ENCODE peak calls at places on chromosomes 12 and 14, in four cellular contexts. One of them, this sample, is unnamed.

GRCh38 chr12:25840678-25841077 is 117.8 kb upstream of the RASSF8 start:
- DNase-seq in AG09309: peak
- DNase-seq in A549: no peak
- DNase-seq in adrenal gland: no peak
- DNase-seq in this sample: peak

GRCh38 chr12:89947437-89948265 is 239.0 kb upstream of the ATP2B1 start:
- DNase-seq in AG09309: peak
- DNase-seq in A549: peak
- DNase-seq in adrenal gland: peak
- DNase-seq in this sample: peak

GRCh38 chr12:88225776-88226175 is 83.7 kb downstream of the TMTC3 start:
- DNase-seq in AG09309: no peak
- DNase-seq in A549: no peak
- DNase-seq in adrenal gland: no peak
- DNase-seq in this sample: no peak

GRCh38 chr14:98909251-98909944 is 362.6 kb downstream of the BCL11B start:
- DNase-seq in AG09309: no peak
- DNase-seq in A549: peak
- DNase-seq in adrenal gland: no peak
- DNase-seq in this sample: no peak

GRCh38 chr14:44162197-44162596 is 344.9 kb downstream of the FSCB start:
- DNase-seq in AG09309: no peak
- DNase-seq in A549: no peak
- DNase-seq in adrenal gland: no peak
- DNase-seq in this sample: no peak

GRCh38 chr12:102462386-102462785 is 18.0 kb downstream of the IGF1 start:
- DNase-seq in AG09309: peak
- DNase-seq in A549: no peak
- DNase-seq in adrenal gland: no peak
- DNase-seq in this sample: peak

GRCh38 chr12:81596558-81596957 is 162.6 kb downstream of the PPFIA2 start:
- DNase-seq in AG09309: no peak
- DNase-seq in A549: no peak
- DNase-seq in adrenal gland: no peak
- DNase-seq in this sample: no peak

GRCh38 chr12:58781609-58782008 is 138.7 kb downstream of the LRIG3 start:
- DNase-seq in AG09309: no peak
- DNase-seq in A549: no peak
- DNase-seq in adrenal gland: no peak
- DNase-seq in this sample: no peak

GRCh38 chr12:93591137-93591868 is 18.8 kb downstream of the SOCS2 start:
- DNase-seq in AG09309: peak
- DNase-seq in A549: peak
- DNase-seq in adrenal gland: peak
- DNase-seq in this sample: peak

GRCh38 chr12:54329756-54330155 is 4.8 kb downstream of the COPZ1 start:
- DNase-seq in AG09309: no peak
- DNase-seq in A549: no peak
- DNase-seq in adrenal gland: no peak
- DNase-seq in this sample: no peak

GRCh38 chr12:65407388-65408149 is 129.1 kb downstream of the MSRB3 start:
- DNase-seq in AG09309: no peak
- DNase-seq in A549: no peak
- DNase-seq in adrenal gland: no peak
- DNase-seq in this sample: no peak

GRCh38 chr14:29721586-29721985 is 206.1 kb downstream of the PRKD1 start:
- DNase-seq in AG09309: no peak
- DNase-seq in A549: no peak
- DNase-seq in adrenal gland: no peak
- DNase-seq in this sample: peak

GRCh38 chr12:1533205-1533601 is 61.2 kb downstream of the FBXL14 start:
- DNase-seq in AG09309: no peak
- DNase-seq in A549: no peak
- DNase-seq in adrenal gland: no peak
- DNase-seq in this sample: peak

GRCh38 chr12:104454997-104455396 is 1.8 kb upstream of the CHST11 start:
- DNase-seq in AG09309: no peak
- DNase-seq in A549: peak
- DNase-seq in adrenal gland: no peak
- DNase-seq in this sample: peak

GRCh38 chr14:82655770-82656169 is 1122.1 kb upstream of the SEL1L start:
- DNase-seq in AG09309: no peak
- DNase-seq in A549: no peak
- DNase-seq in adrenal gland: no peak
- DNase-seq in this sample: no peak

GRCh38 chr14:50099335-50099734 is 17.0 kb downstream of the VCPKMT start:
- DNase-seq in AG09309: no peak
- DNase-seq in A549: no peak
- DNase-seq in adrenal gland: no peak
- DNase-seq in this sample: no peak

GRCh38 chr12:8145754-8146415 is 10.9 kb upstream of the ZNF705A start:
- DNase-seq in AG09309: peak
- DNase-seq in A549: no peak
- DNase-seq in adrenal gland: peak
- DNase-seq in this sample: peak

GRCh38 chr14:102516531-102517411 is 7.2 kb upstream of the ANKRD9 start:
- DNase-seq in AG09309: no peak
- DNase-seq in A549: peak
- DNase-seq in adrenal gland: peak
- DNase-seq in this sample: no peak

GRCh38 chr12:106051853-106052531 is 86.8 kb downstream of the NUAK1 start:
- DNase-seq in AG09309: no peak
- DNase-seq in A549: no peak
- DNase-seq in adrenal gland: no peak
- DNase-seq in this sample: no peak

GRCh38 chr12:65998031-65998430 is 132.5 kb downstream of the LLPH start:
- DNase-seq in AG09309: no peak
- DNase-seq in A549: no peak
- DNase-seq in adrenal gland: no peak
- DNase-seq in this sample: no peak

GRCh38 chr12:115942346-115942745 is 335.1 kb downstream of the MED13L start:
- DNase-seq in AG09309: no peak
- DNase-seq in A549: no peak
- DNase-seq in adrenal gland: no peak
- DNase-seq in this sample: no peak

GRCh38 chr12:8742501-8742900 is 44.7 kb downstream of the RIMKLB start:
- DNase-seq in AG09309: peak
- DNase-seq in A549: no peak
- DNase-seq in adrenal gland: no peak
- DNase-seq in this sample: peak

GRCh38 chr14:61562321-61563161 is 132.8 kb upstream of the HIF1A start:
- DNase-seq in AG09309: peak
- DNase-seq in A549: peak
- DNase-seq in adrenal gland: peak
- DNase-seq in this sample: peak

GRCh38 chr12:29288031-29288430 is 92.9 kb downstream of the ERGIC2 start:
- DNase-seq in AG09309: no peak
- DNase-seq in A549: no peak
- DNase-seq in adrenal gland: no peak
- DNase-seq in this sample: no peak

GRCh38 chr12:98736352-98737326 is 91.5 kb downstream of the APAF1 start:
- DNase-seq in AG09309: no peak
- DNase-seq in A549: no peak
- DNase-seq in adrenal gland: peak
- DNase-seq in this sample: no peak

DNA sequence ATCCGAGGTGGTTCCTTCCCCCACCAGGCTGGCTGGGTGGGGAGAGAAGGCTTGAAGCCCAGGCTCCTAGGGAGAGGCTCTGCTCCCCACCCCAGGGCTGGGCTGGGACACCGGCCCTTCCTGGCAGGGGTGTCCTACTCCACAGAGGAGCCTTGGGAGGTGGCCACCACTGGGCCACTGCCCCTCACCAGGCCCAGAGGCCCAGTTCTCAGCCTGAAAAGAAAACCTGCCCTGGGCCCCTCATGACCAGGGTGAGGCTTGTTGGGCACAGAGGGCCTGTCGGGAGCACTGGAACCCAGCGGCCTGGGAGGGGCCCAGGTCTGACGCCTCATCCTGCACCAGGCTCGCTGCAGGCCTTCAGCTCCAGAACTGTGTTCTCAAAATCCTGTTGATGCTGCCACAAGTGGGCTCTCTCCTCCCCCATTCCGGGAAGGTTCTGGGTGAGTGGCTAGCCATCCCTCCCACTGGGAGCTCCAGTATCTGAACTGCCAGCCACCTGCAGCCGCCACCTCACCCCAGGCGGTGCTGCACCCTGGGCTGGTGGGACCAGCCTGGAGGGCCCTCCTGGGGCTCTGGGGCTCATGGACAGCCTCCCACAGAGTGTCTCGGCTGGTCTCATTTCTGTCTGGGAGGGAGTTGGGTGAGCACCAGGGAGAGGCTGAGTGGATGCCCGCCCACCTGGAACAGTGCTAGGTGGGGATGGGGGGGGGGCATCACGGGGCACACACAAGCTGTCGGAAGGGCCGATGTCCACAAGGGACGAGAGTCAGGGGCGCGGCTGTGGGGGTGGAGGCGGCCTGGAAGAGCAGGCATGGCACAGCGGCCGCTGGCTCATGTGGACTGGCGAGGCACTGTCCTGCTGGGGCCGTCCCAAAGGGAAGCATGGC is 11.8 kb downstream of the BAG5 start:
- DNase-seq in AG09309: no peak
- DNase-seq in A549: no peak
- DNase-seq in adrenal gland: peak
- DNase-seq in this sample: no peak
- H3K4me3 ChIP-seq in AG09309: no peak
- H3K4me3 ChIP-seq in A549: no peak
- H3K4me3 ChIP-seq in adrenal gland: no peak
- H3K4me3 ChIP-seq in this sample: no peak

GRCh38 chr12:3078086-3078820 is 1.1 kb downstream of the TSPAN9 start:
- DNase-seq in AG09309: no peak
- DNase-seq in A549: peak
- DNase-seq in adrenal gland: no peak
- DNase-seq in this sample: no peak
- H3K4me3 ChIP-seq in AG09309: peak
- H3K4me3 ChIP-seq in A549: peak
- H3K4me3 ChIP-seq in adrenal gland: no peak
- H3K4me3 ChIP-seq in this sample: peak

GRCh38 chr14:93970967-93971634 is 5.3 kb downstream of the ASB2 start:
- DNase-seq in AG09309: no peak
- DNase-seq in A549: no peak
- DNase-seq in adrenal gland: no peak
- DNase-seq in this sample: no peak
- H3K4me3 ChIP-seq in AG09309: peak
- H3K4me3 ChIP-seq in A549: no peak
- H3K4me3 ChIP-seq in adrenal gland: no peak
- H3K4me3 ChIP-seq in this sample: peak

GRCh38 chr14:80930836-80931389 is 10.6 kb downstream of the CEP128 start:
- DNase-seq in AG09309: peak
- DNase-seq in A549: no peak
- DNase-seq in adrenal gland: no peak
- DNase-seq in this sample: peak
- H3K4me3 ChIP-seq in AG09309: no peak
- H3K4me3 ChIP-seq in A549: no peak
- H3K4me3 ChIP-seq in adrenal gland: no peak
- H3K4me3 ChIP-seq in this sample: no peak

GRCh38 chr12:5000658-5001390 is 42.9 kb upstream of the KCNA5 start:
- DNase-seq in AG09309: no peak
- DNase-seq in A549: no peak
- DNase-seq in adrenal gland: no peak
- DNase-seq in this sample: no peak
- H3K4me3 ChIP-seq in AG09309: no peak
- H3K4me3 ChIP-seq in A549: no peak
- H3K4me3 ChIP-seq in adrenal gland: no peak
- H3K4me3 ChIP-seq in this sample: no peak

GRCh38 chr14:92650581-92651105 is 97.8 kb downstream of the LGMN start:
- DNase-seq in AG09309: no peak
- DNase-seq in A549: no peak
- DNase-seq in adrenal gland: no peak
- DNase-seq in this sample: no peak
- H3K4me3 ChIP-seq in AG09309: no peak
- H3K4me3 ChIP-seq in A549: no peak
- H3K4me3 ChIP-seq in adrenal gland: no peak
- H3K4me3 ChIP-seq in this sample: no peak